ENCODE peak calls at places on chromosomes 7 and 10, in six cellular contexts. One of them, this sample, is unnamed.
A peak's percentile ranks its signal among the peaks of the same experiment; 100 is the strongest.

GRCh38 chr10:94902570-94902969 is 35.9 kb upstream of the CYP2C9 start:
- DNase-seq in stomach: no peak
- DNase-seq in upper lobe of left lung: no peak
- DNase-seq in prostate gland: no peak
- DNase-seq in GM12878: no peak
- DNase-seq in GM12892: no peak
- DNase-seq in this sample: no peak

GRCh38 chr10:77490915-77491314 is 146.7 kb downstream of the KCNMA1 start:
- DNase-seq in prostate gland: no peak
- DNase-seq in upper lobe of left lung: no peak
- DNase-seq in stomach: no peak
- DNase-seq in GM12878: no peak
- DNase-seq in GM12892: no peak
- DNase-seq in this sample: no peak

GRCh38 chr7:45071528-45071927 is 17.2 kb downstream of the NACAD start:
- DNase-seq in stomach: no peak
- DNase-seq in upper lobe of left lung: no peak
- DNase-seq in GM12878: no peak
- DNase-seq in prostate gland: no peak
- DNase-seq in GM12892: no peak
- DNase-seq in this sample: no peak

GRCh38 chr7:43112941-43113621 is 634 bp downstream of the HECW1 start:
- DNase-seq in stomach: no peak
- DNase-seq in prostate gland: peak; percentile 28
- DNase-seq in GM12878: no peak
- DNase-seq in GM12892: peak; percentile 34
- DNase-seq in upper lobe of left lung: peak; percentile 85
- DNase-seq in this sample: peak; percentile 29

GRCh38 chr7:18144171-18144570 is 116.5 kb upstream of the PRPS1L1 start:
- DNase-seq in stomach: no peak
- DNase-seq in upper lobe of left lung: no peak
- DNase-seq in prostate gland: no peak
- DNase-seq in GM12878: peak; percentile 4
- DNase-seq in GM12892: no peak
- DNase-seq in this sample: no peak

GRCh38 chr10:126421745-126422144 is 33.5 kb upstream of the ADAM12 start:
- DNase-seq in stomach: no peak
- DNase-seq in GM12878: no peak
- DNase-seq in prostate gland: no peak
- DNase-seq in upper lobe of left lung: no peak
- DNase-seq in GM12892: no peak
- DNase-seq in this sample: no peak

GRCh38 chr7:90560730-90561129 is 35.4 kb upstream of the CDK14 start:
- DNase-seq in stomach: no peak
- DNase-seq in prostate gland: no peak
- DNase-seq in GM12892: no peak
- DNase-seq in upper lobe of left lung: no peak
- DNase-seq in GM12878: no peak
- DNase-seq in this sample: no peak

GRCh38 chr7:87934699-87935372 is 785 bp downstream of the ADAM22 start:
- DNase-seq in upper lobe of left lung: peak; percentile 77
- DNase-seq in GM12892: peak; percentile 31
- DNase-seq in prostate gland: no peak
- DNase-seq in GM12878: no peak
- DNase-seq in stomach: no peak
- DNase-seq in this sample: peak; percentile 25

GRCh38 chr7:69109879-69110278 is 488.4 kb upstream of the AUTS2 start:
- DNase-seq in GM12892: no peak
- DNase-seq in GM12878: no peak
- DNase-seq in stomach: no peak
- DNase-seq in upper lobe of left lung: no peak
- DNase-seq in prostate gland: no peak
- DNase-seq in this sample: no peak

GRCh38 chr10:130985158-130985753 is 326.3 kb downstream of the TCERG1L start:
- DNase-seq in GM12878: no peak
- DNase-seq in stomach: no peak
- DNase-seq in prostate gland: no peak
- DNase-seq in upper lobe of left lung: peak; percentile 16
- DNase-seq in GM12892: no peak
- DNase-seq in this sample: no peak

GRCh38 chr7:24980695-24981543 is 941 bp upstream of the OSBPL3 start:
- DNase-seq in prostate gland: no peak
- DNase-seq in upper lobe of left lung: peak; percentile 85
- DNase-seq in stomach: peak; percentile 51
- DNase-seq in GM12878: no peak
- DNase-seq in GM12892: peak; percentile 29
- DNase-seq in this sample: peak; percentile 31

GRCh38 chr7:24979470-24979862 is 512 bp downstream of the OSBPL3 start:
- DNase-seq in GM12892: peak; percentile 46
- DNase-seq in stomach: peak; percentile 78
- DNase-seq in GM12878: no peak
- DNase-seq in prostate gland: peak; percentile 44
- DNase-seq in upper lobe of left lung: peak; percentile 92
- DNase-seq in this sample: peak; percentile 51

GRCh38 chr7:24979863-24980694 is at the start of gene OSBPL3:
- DNase-seq in prostate gland: peak; percentile 95
- DNase-seq in GM12892: peak; percentile 74
- DNase-seq in GM12878: peak; percentile 78
- DNase-seq in upper lobe of left lung: peak; percentile 99
- DNase-seq in stomach: peak; percentile 95
- DNase-seq in this sample: peak; percentile 77

GRCh38 chr7:24982917-24983316 is 2.9 kb upstream of the OSBPL3 start:
- DNase-seq in GM12878: no peak
- DNase-seq in GM12892: no peak
- DNase-seq in prostate gland: no peak
- DNase-seq in upper lobe of left lung: no peak
- DNase-seq in stomach: no peak
- DNase-seq in this sample: no peak

GRCh38 chr7:24981544-24981951 is 1.6 kb upstream of the OSBPL3 start:
- DNase-seq in GM12878: no peak
- DNase-seq in upper lobe of left lung: peak; percentile 90
- DNase-seq in GM12892: no peak
- DNase-seq in prostate gland: no peak
- DNase-seq in stomach: peak; percentile 62
- DNase-seq in this sample: no peak
- TF ChIP-seq POLR2A in GM12878: peak; percentile 17
- TF ChIP-seq POLR2A in upper lobe of left lung: no peak
- TF ChIP-seq POLR2A in GM12892: no peak
- TF ChIP-seq POLR2A in prostate gland: no peak
- TF ChIP-seq POLR2A in stomach: no peak
- TF ChIP-seq POLR2A in this sample: no peak

GRCh38 chr10:89478739-89479116 is 56.7 kb downstream of the SLC16A12 start:
- DNase-seq in upper lobe of left lung: no peak
- DNase-seq in GM12892: no peak
- DNase-seq in prostate gland: no peak
- DNase-seq in GM12878: no peak
- DNase-seq in stomach: no peak
- DNase-seq in this sample: no peak

GRCh38 chr10:89478085-89478738 is 57.2 kb downstream of the SLC16A12 start:
- DNase-seq in prostate gland: no peak
- DNase-seq in GM12892: no peak
- DNase-seq in upper lobe of left lung: no peak
- DNase-seq in stomach: no peak
- DNase-seq in GM12878: no peak
- DNase-seq in this sample: peak; percentile 17

GRCh38 chr10:89481662-89482061 is 53.7 kb downstream of the SLC16A12 start:
- DNase-seq in stomach: no peak
- DNase-seq in GM12878: no peak
- DNase-seq in prostate gland: no peak
- DNase-seq in upper lobe of left lung: no peak
- DNase-seq in GM12892: no peak
- DNase-seq in this sample: no peak

GRCh38 chr10:89479255-89479654 is 56.1 kb downstream of the SLC16A12 start:
- DNase-seq in upper lobe of left lung: no peak
- DNase-seq in GM12878: no peak
- DNase-seq in GM12892: no peak
- DNase-seq in stomach: no peak
- DNase-seq in prostate gland: no peak
- DNase-seq in this sample: no peak

GRCh38 chr10:89480047-89480446 is 55.3 kb downstream of the SLC16A12 start:
- DNase-seq in GM12878: no peak
- DNase-seq in upper lobe of left lung: no peak
- DNase-seq in stomach: no peak
- DNase-seq in prostate gland: no peak
- DNase-seq in GM12892: no peak
- DNase-seq in this sample: no peak
- TF ChIP-seq POLR2AphosphoS5 in GM12878: no peak
- TF ChIP-seq POLR2AphosphoS5 in upper lobe of left lung: no peak
- TF ChIP-seq POLR2AphosphoS5 in stomach: no peak
- TF ChIP-seq POLR2AphosphoS5 in prostate gland: no peak
- TF ChIP-seq POLR2AphosphoS5 in GM12892: no peak
- TF ChIP-seq POLR2AphosphoS5 in this sample: no peak

GRCh38 chr7:100584046-100584676 is 1.8 kb downstream of the LRCH4 start:
- DNase-seq in GM12892: no peak
- DNase-seq in GM12878: no peak
- DNase-seq in prostate gland: no peak
- DNase-seq in upper lobe of left lung: no peak
- DNase-seq in stomach: no peak
- DNase-seq in this sample: no peak

GRCh38 chr7:100585511-100586265 is at the start of gene LRCH4:
- DNase-seq in prostate gland: peak; percentile 49
- DNase-seq in GM12878: no peak
- DNase-seq in GM12892: peak; percentile 99
- DNase-seq in upper lobe of left lung: peak; percentile 94
- DNase-seq in stomach: peak; percentile 73
- DNase-seq in this sample: no peak

GRCh38 chr7:100588438-100588837 is 2.3 kb downstream of the FBXO24 start:
- DNase-seq in GM12892: no peak
- DNase-seq in stomach: no peak
- DNase-seq in prostate gland: no peak
- DNase-seq in GM12878: no peak
- DNase-seq in upper lobe of left lung: no peak
- DNase-seq in this sample: no peak

GRCh38 chr7:100584677-100585510 is 1.0 kb downstream of the LRCH4 start:
- DNase-seq in stomach: peak; percentile 43
- DNase-seq in GM12892: no peak
- DNase-seq in upper lobe of left lung: no peak
- DNase-seq in GM12878: no peak
- DNase-seq in prostate gland: no peak
- DNase-seq in this sample: no peak

GRCh38 chr7:100586266-100587025 is at the start of gene FBXO24:
- DNase-seq in stomach: peak; percentile 99
- DNase-seq in upper lobe of left lung: peak; percentile 98
- DNase-seq in GM12878: peak; percentile 100
- DNase-seq in prostate gland: peak; percentile 100
- DNase-seq in GM12892: peak; percentile 100
- DNase-seq in this sample: peak; percentile 100
- TF ChIP-seq POLR2A in stomach: no peak
- TF ChIP-seq POLR2A in upper lobe of left lung: no peak
- TF ChIP-seq POLR2A in GM12878: peak; percentile 53
- TF ChIP-seq POLR2A in prostate gland: peak; percentile 46
- TF ChIP-seq POLR2A in GM12892: no peak
- TF ChIP-seq POLR2A in this sample: no peak

GRCh38 chr10:50386992-50387735 is 135.8 kb upstream of the ASAH2 start:
- DNase-seq in GM12892: no peak
- DNase-seq in GM12878: no peak
- DNase-seq in prostate gland: no peak
- DNase-seq in upper lobe of left lung: no peak
- DNase-seq in stomach: no peak
- DNase-seq in this sample: no peak

GRCh38 chr10:50385610-50386009 is 134.3 kb upstream of the ASAH2 start:
- DNase-seq in upper lobe of left lung: no peak
- DNase-seq in prostate gland: peak; percentile 19
- DNase-seq in GM12878: no peak
- DNase-seq in GM12892: no peak
- DNase-seq in stomach: no peak
- DNase-seq in this sample: no peak

GRCh38 chr10:50382576-50383023 is 131.3 kb upstream of the ASAH2 start:
- DNase-seq in stomach: no peak
- DNase-seq in upper lobe of left lung: no peak
- DNase-seq in GM12892: no peak
- DNase-seq in GM12878: no peak
- DNase-seq in prostate gland: no peak
- DNase-seq in this sample: no peak

GRCh38 chr10:50384238-50384637 is 132.9 kb upstream of the ASAH2 start:
- DNase-seq in upper lobe of left lung: no peak
- DNase-seq in stomach: no peak
- DNase-seq in prostate gland: no peak
- DNase-seq in GM12878: no peak
- DNase-seq in GM12892: no peak
- DNase-seq in this sample: no peak

GRCh38 chr10:50384839-50385238 is 133.5 kb upstream of the ASAH2 start:
- DNase-seq in GM12878: no peak
- DNase-seq in upper lobe of left lung: no peak
- DNase-seq in prostate gland: no peak
- DNase-seq in GM12892: no peak
- DNase-seq in stomach: no peak
- DNase-seq in this sample: no peak
- TF ChIP-seq POLR2AphosphoS5 in GM12878: no peak
- TF ChIP-seq POLR2AphosphoS5 in upper lobe of left lung: no peak
- TF ChIP-seq POLR2AphosphoS5 in prostate gland: no peak
- TF ChIP-seq POLR2AphosphoS5 in GM12892: no peak
- TF ChIP-seq POLR2AphosphoS5 in stomach: no peak
- TF ChIP-seq POLR2AphosphoS5 in this sample: no peak

GRCh38 chr10:70144372-70145110 is 2.0 kb downstream of the TYSND1 start:
- DNase-seq in GM12878: no peak
- DNase-seq in prostate gland: no peak
- DNase-seq in GM12892: no peak
- DNase-seq in upper lobe of left lung: no peak
- DNase-seq in stomach: no peak
- DNase-seq in this sample: no peak

GRCh38 chr10:70142555-70142954 is 3.9 kb downstream of the TYSND1 start:
- DNase-seq in prostate gland: no peak
- DNase-seq in upper lobe of left lung: no peak
- DNase-seq in stomach: no peak
- DNase-seq in GM12892: no peak
- DNase-seq in GM12878: no peak
- DNase-seq in this sample: no peak

GRCh38 chr10:70146489-70147488 is at the start of gene TYSND1:
- DNase-seq in GM12878: peak; percentile 91
- DNase-seq in GM12892: peak; percentile 97
- DNase-seq in prostate gland: peak; percentile 99
- DNase-seq in upper lobe of left lung: no peak
- DNase-seq in stomach: peak; percentile 98
- DNase-seq in this sample: peak; percentile 93

GRCh38 chr10:70145666-70146488 is 623 bp downstream of the TYSND1 start:
- DNase-seq in stomach: peak; percentile 67
- DNase-seq in upper lobe of left lung: peak; percentile 93
- DNase-seq in GM12878: no peak
- DNase-seq in GM12892: peak; percentile 66
- DNase-seq in prostate gland: peak; percentile 24
- DNase-seq in this sample: peak; percentile 73

DNA sequence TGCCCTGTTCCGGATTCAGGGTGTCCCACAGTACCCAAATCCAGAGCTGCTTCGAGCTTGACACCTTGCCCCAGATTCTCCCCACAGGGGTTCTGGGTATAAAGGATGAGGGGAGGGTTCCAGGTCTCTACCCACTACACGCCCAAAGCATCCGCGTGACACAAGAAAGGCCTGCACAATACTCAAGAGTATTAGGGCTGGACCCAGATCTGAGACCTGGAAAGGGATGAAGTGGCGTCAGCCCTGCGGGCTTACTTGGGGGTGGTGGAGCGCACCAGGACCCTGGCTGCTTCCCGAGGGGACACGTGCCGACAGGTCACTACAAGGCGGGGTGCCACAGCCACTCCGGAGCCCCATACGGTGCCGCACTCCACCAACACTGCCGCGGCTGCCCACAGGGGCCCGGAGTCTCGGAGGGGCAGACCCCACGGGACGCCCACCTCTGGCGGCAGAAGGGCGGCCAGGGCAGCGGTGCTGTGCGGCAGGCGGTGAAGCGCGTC is 1.3 kb downstream of the TYSND1 start:
- DNase-seq in prostate gland: no peak
- DNase-seq in stomach: no peak
- DNase-seq in GM12878: no peak
- DNase-seq in GM12892: no peak
- DNase-seq in upper lobe of left lung: no peak
- DNase-seq in this sample: no peak
- TF ChIP-seq POLR2A in prostate gland: no peak
- TF ChIP-seq POLR2A in stomach: no peak
- TF ChIP-seq POLR2A in GM12878: no peak
- TF ChIP-seq POLR2A in GM12892: no peak
- TF ChIP-seq POLR2A in upper lobe of left lung: no peak
- TF ChIP-seq POLR2A in this sample: no peak

This sample was measured in GM12891.